ENCODE peak calls at places on chromosome 15, in ten cellular contexts. One of them, this sample, is unnamed.

GRCh38 chr15:88040516-88040915 is 216.0 kb downstream of the NTRK3 start:
- DNase-seq in activated gamma-delta T cell treated with Interleukin-2 at 50 U/mL for 16 hours: no peak
- DNase-seq in naive thymus-derived CD4-positive, alpha-beta T cell: no peak
- DNase-seq in Daoy: no peak
- DNase-seq in AG10803: no peak
- DNase-seq in HT-29: no peak
- DNase-seq in CD8-positive, alpha-beta memory T cell: no peak
- DNase-seq in IMR-90: no peak
- DNase-seq in NB4: no peak
- DNase-seq in activated naive CD4-positive, alpha-beta T cell treated with anti-CD3 and anti-CD28 coated beads, Interleukin-2, amount 50 U/mL, for 16 hours: no peak
- DNase-seq in this sample: no peak

GRCh38 chr15:92163641-92164040 is 230.0 kb upstream of the ST8SIA2 start:
- DNase-seq in IMR-90: no peak
- DNase-seq in AG10803: peak; percentile 23
- DNase-seq in HT-29: no peak
- DNase-seq in NB4: peak; percentile 26
- DNase-seq in CD8-positive, alpha-beta memory T cell: no peak
- DNase-seq in activated naive CD4-positive, alpha-beta T cell treated with anti-CD3 and anti-CD28 coated beads, Interleukin-2, amount 50 U/mL, for 16 hours: no peak
- DNase-seq in activated gamma-delta T cell treated with Interleukin-2 at 50 U/mL for 16 hours: no peak
- DNase-seq in naive thymus-derived CD4-positive, alpha-beta T cell: no peak
- DNase-seq in Daoy: no peak
- DNase-seq in this sample: no peak

GRCh38 chr15:40063563-40064011 is 24.6 kb upstream of the SRP14 start:
- DNase-seq in IMR-90: peak; percentile 50
- DNase-seq in naive thymus-derived CD4-positive, alpha-beta T cell: no peak
- DNase-seq in HT-29: no peak
- DNase-seq in AG10803: peak; percentile 76
- DNase-seq in CD8-positive, alpha-beta memory T cell: no peak
- DNase-seq in Daoy: peak; percentile 94
- DNase-seq in activated naive CD4-positive, alpha-beta T cell treated with anti-CD3 and anti-CD28 coated beads, Interleukin-2, amount 50 U/mL, for 16 hours: no peak
- DNase-seq in NB4: no peak
- DNase-seq in activated gamma-delta T cell treated with Interleukin-2 at 50 U/mL for 16 hours: no peak
- DNase-seq in this sample: peak; percentile 75

GRCh38 chr15:65583701-65584100 is 27.2 kb downstream of the INTS14 start:
- DNase-seq in IMR-90: peak; percentile 41
- DNase-seq in AG10803: peak; percentile 43
- DNase-seq in HT-29: no peak
- DNase-seq in activated gamma-delta T cell treated with Interleukin-2 at 50 U/mL for 16 hours: peak; percentile 44
- DNase-seq in activated naive CD4-positive, alpha-beta T cell treated with anti-CD3 and anti-CD28 coated beads, Interleukin-2, amount 50 U/mL, for 16 hours: no peak
- DNase-seq in Daoy: peak; percentile 40
- DNase-seq in naive thymus-derived CD4-positive, alpha-beta T cell: peak; percentile 51
- DNase-seq in CD8-positive, alpha-beta memory T cell: peak; percentile 58
- DNase-seq in NB4: peak; percentile 61
- DNase-seq in this sample: no peak

GRCh38 chr15:71448688-71449114 is 333.4 kb downstream of the THSD4 start:
- DNase-seq in naive thymus-derived CD4-positive, alpha-beta T cell: no peak
- DNase-seq in CD8-positive, alpha-beta memory T cell: no peak
- DNase-seq in Daoy: peak; percentile 57
- DNase-seq in AG10803: peak; percentile 58
- DNase-seq in activated naive CD4-positive, alpha-beta T cell treated with anti-CD3 and anti-CD28 coated beads, Interleukin-2, amount 50 U/mL, for 16 hours: no peak
- DNase-seq in activated gamma-delta T cell treated with Interleukin-2 at 50 U/mL for 16 hours: no peak
- DNase-seq in IMR-90: peak; percentile 71
- DNase-seq in NB4: peak; percentile 45
- DNase-seq in HT-29: peak; percentile 99
- DNase-seq in this sample: peak; percentile 20

GRCh38 chr15:78615151-78615589 is 5.6 kb downstream of the CHRNA3 start:
- DNase-seq in IMR-90: no peak
- DNase-seq in Daoy: no peak
- DNase-seq in naive thymus-derived CD4-positive, alpha-beta T cell: no peak
- DNase-seq in HT-29: no peak
- DNase-seq in AG10803: no peak
- DNase-seq in CD8-positive, alpha-beta memory T cell: no peak
- DNase-seq in activated naive CD4-positive, alpha-beta T cell treated with anti-CD3 and anti-CD28 coated beads, Interleukin-2, amount 50 U/mL, for 16 hours: no peak
- DNase-seq in NB4: no peak
- DNase-seq in activated gamma-delta T cell treated with Interleukin-2 at 50 U/mL for 16 hours: no peak
- DNase-seq in this sample: no peak

GRCh38 chr15:28889346-28889745 is 3.6 kb downstream of the APBA2 start:
- DNase-seq in Daoy: no peak
- DNase-seq in activated gamma-delta T cell treated with Interleukin-2 at 50 U/mL for 16 hours: no peak
- DNase-seq in naive thymus-derived CD4-positive, alpha-beta T cell: no peak
- DNase-seq in AG10803: no peak
- DNase-seq in CD8-positive, alpha-beta memory T cell: no peak
- DNase-seq in activated naive CD4-positive, alpha-beta T cell treated with anti-CD3 and anti-CD28 coated beads, Interleukin-2, amount 50 U/mL, for 16 hours: no peak
- DNase-seq in IMR-90: no peak
- DNase-seq in HT-29: no peak
- DNase-seq in NB4: no peak
- DNase-seq in this sample: no peak

GRCh38 chr15:94070341-94071275 is 160.8 kb upstream of the MCTP2 start:
- DNase-seq in HT-29: peak; percentile 84
- DNase-seq in activated gamma-delta T cell treated with Interleukin-2 at 50 U/mL for 16 hours: no peak
- DNase-seq in Daoy: peak; percentile 92
- DNase-seq in naive thymus-derived CD4-positive, alpha-beta T cell: no peak
- DNase-seq in CD8-positive, alpha-beta memory T cell: no peak
- DNase-seq in NB4: peak; percentile 79
- DNase-seq in AG10803: peak; percentile 55
- DNase-seq in activated naive CD4-positive, alpha-beta T cell treated with anti-CD3 and anti-CD28 coated beads, Interleukin-2, amount 50 U/mL, for 16 hours: no peak
- DNase-seq in IMR-90: no peak
- DNase-seq in this sample: no peak

GRCh38 chr15:56732135-56732880 is 1.0 kb downstream of the ZNF280D start:
- DNase-seq in activated gamma-delta T cell treated with Interleukin-2 at 50 U/mL for 16 hours: no peak
- DNase-seq in CD8-positive, alpha-beta memory T cell: peak; percentile 3
- DNase-seq in Daoy: peak; percentile 37
- DNase-seq in activated naive CD4-positive, alpha-beta T cell treated with anti-CD3 and anti-CD28 coated beads, Interleukin-2, amount 50 U/mL, for 16 hours: no peak
- DNase-seq in AG10803: peak; percentile 58
- DNase-seq in NB4: peak; percentile 25
- DNase-seq in HT-29: peak; percentile 61
- DNase-seq in IMR-90: peak; percentile 61
- DNase-seq in naive thymus-derived CD4-positive, alpha-beta T cell: peak; percentile 5
- DNase-seq in this sample: no peak

GRCh38 chr15:57861805-57862586 is 155.5 kb downstream of the POLR2M start:
- DNase-seq in activated naive CD4-positive, alpha-beta T cell treated with anti-CD3 and anti-CD28 coated beads, Interleukin-2, amount 50 U/mL, for 16 hours: no peak
- DNase-seq in activated gamma-delta T cell treated with Interleukin-2 at 50 U/mL for 16 hours: no peak
- DNase-seq in naive thymus-derived CD4-positive, alpha-beta T cell: no peak
- DNase-seq in HT-29: peak; percentile 16
- DNase-seq in NB4: no peak
- DNase-seq in AG10803: peak; percentile 80
- DNase-seq in IMR-90: peak; percentile 64
- DNase-seq in Daoy: peak; percentile 67
- DNase-seq in CD8-positive, alpha-beta memory T cell: no peak
- DNase-seq in this sample: no peak

GRCh38 chr15:62909257-62909656 is 133.3 kb upstream of the TPM1 start:
- DNase-seq in HT-29: no peak
- DNase-seq in IMR-90: no peak
- DNase-seq in activated naive CD4-positive, alpha-beta T cell treated with anti-CD3 and anti-CD28 coated beads, Interleukin-2, amount 50 U/mL, for 16 hours: no peak
- DNase-seq in CD8-positive, alpha-beta memory T cell: no peak
- DNase-seq in NB4: no peak
- DNase-seq in naive thymus-derived CD4-positive, alpha-beta T cell: no peak
- DNase-seq in AG10803: no peak
- DNase-seq in Daoy: no peak
- DNase-seq in activated gamma-delta T cell treated with Interleukin-2 at 50 U/mL for 16 hours: no peak
- DNase-seq in this sample: no peak

GRCh38 chr15:78538358-78538757 is 1.9 kb upstream of the PSMA4 start:
- DNase-seq in naive thymus-derived CD4-positive, alpha-beta T cell: no peak
- DNase-seq in HT-29: no peak
- DNase-seq in AG10803: no peak
- DNase-seq in CD8-positive, alpha-beta memory T cell: no peak
- DNase-seq in NB4: no peak
- DNase-seq in IMR-90: no peak
- DNase-seq in Daoy: no peak
- DNase-seq in activated gamma-delta T cell treated with Interleukin-2 at 50 U/mL for 16 hours: no peak
- DNase-seq in activated naive CD4-positive, alpha-beta T cell treated with anti-CD3 and anti-CD28 coated beads, Interleukin-2, amount 50 U/mL, for 16 hours: no peak
- DNase-seq in this sample: no peak

GRCh38 chr15:40828447-40829036 is at the start of gene PPP1R14D:
- DNase-seq in activated naive CD4-positive, alpha-beta T cell treated with anti-CD3 and anti-CD28 coated beads, Interleukin-2, amount 50 U/mL, for 16 hours: no peak
- DNase-seq in Daoy: no peak
- DNase-seq in naive thymus-derived CD4-positive, alpha-beta T cell: no peak
- DNase-seq in CD8-positive, alpha-beta memory T cell: no peak
- DNase-seq in activated gamma-delta T cell treated with Interleukin-2 at 50 U/mL for 16 hours: no peak
- DNase-seq in AG10803: no peak
- DNase-seq in HT-29: peak; percentile 67
- DNase-seq in IMR-90: no peak
- DNase-seq in NB4: no peak
- DNase-seq in this sample: no peak

GRCh38 chr15:90358124-90359033 is 6.3 kb downstream of the ZNF774 start:
- DNase-seq in IMR-90: peak; percentile 81
- DNase-seq in activated naive CD4-positive, alpha-beta T cell treated with anti-CD3 and anti-CD28 coated beads, Interleukin-2, amount 50 U/mL, for 16 hours: no peak
- DNase-seq in CD8-positive, alpha-beta memory T cell: no peak
- DNase-seq in naive thymus-derived CD4-positive, alpha-beta T cell: no peak
- DNase-seq in activated gamma-delta T cell treated with Interleukin-2 at 50 U/mL for 16 hours: no peak
- DNase-seq in NB4: peak; percentile 48
- DNase-seq in HT-29: no peak
- DNase-seq in Daoy: peak; percentile 30
- DNase-seq in AG10803: peak; percentile 54
- DNase-seq in this sample: no peak

GRCh38 chr15:75454471-75455418 is 3.3 kb upstream of the SIN3A start:
- DNase-seq in activated gamma-delta T cell treated with Interleukin-2 at 50 U/mL for 16 hours: peak; percentile 76
- DNase-seq in activated naive CD4-positive, alpha-beta T cell treated with anti-CD3 and anti-CD28 coated beads, Interleukin-2, amount 50 U/mL, for 16 hours: peak; percentile 87
- DNase-seq in naive thymus-derived CD4-positive, alpha-beta T cell: peak; percentile 82
- DNase-seq in HT-29: peak; percentile 69
- DNase-seq in CD8-positive, alpha-beta memory T cell: peak; percentile 86
- DNase-seq in IMR-90: no peak
- DNase-seq in Daoy: no peak
- DNase-seq in NB4: peak; percentile 86
- DNase-seq in AG10803: peak; percentile 71
- DNase-seq in this sample: peak; percentile 51

GRCh38 chr15:88995449-88995848 is 82.3 kb upstream of the MFGE8 start:
- DNase-seq in activated naive CD4-positive, alpha-beta T cell treated with anti-CD3 and anti-CD28 coated beads, Interleukin-2, amount 50 U/mL, for 16 hours: no peak
- DNase-seq in CD8-positive, alpha-beta memory T cell: no peak
- DNase-seq in naive thymus-derived CD4-positive, alpha-beta T cell: no peak
- DNase-seq in AG10803: peak; percentile 46
- DNase-seq in NB4: no peak
- DNase-seq in Daoy: no peak
- DNase-seq in activated gamma-delta T cell treated with Interleukin-2 at 50 U/mL for 16 hours: no peak
- DNase-seq in HT-29: no peak
- DNase-seq in IMR-90: peak; percentile 46
- DNase-seq in this sample: no peak

This sample was measured in T1000.